ENCODE peak calls at places on chromosomes 7 and 10, in seven cellular contexts. N is GM04504; H is NCI-H460; Z is IMR-90; A is skeletal muscle cell; D is suprapubic skin; W is stimulated activated CD8-positive, alpha-beta memory T cell treated with anti-CD3 and anti-CD28 coated beads, Interleukin-4, amount 100 ng/mL, for 24 hours. S is an unnamed sample.

GRCh38 chr10:61376908-61377368 is 76.2 kb downstream of the TMEM26 start:
- DNase-seq in N (no peak), H (no peak), Z (no peak), A (no peak), D (no peak), W (no peak), S (no peak)

GRCh38 chr10:116868722-116869121 is 19.4 kb downstream of the ENO4 start:
- DNase-seq in N (no peak), H (no peak), Z (no peak), A (no peak), D (no peak), W (no peak), S (no peak)

GRCh38 chr10:77164616-77165311 is 472.8 kb downstream of the KCNMA1 start:
- DNase-seq in N (no peak), H (no peak), Z (peak), A (no peak), D (no peak), W (no peak), S (no peak)

GRCh38 chr7:92110857-92111256 is 23.4 kb downstream of the CYP51A1 start:
- DNase-seq in N (no peak), H (no peak), Z (no peak), A (no peak), D (no peak), W (no peak), S (no peak)

GRCh38 chr7:38229386-38229785 is 44.0 kb downstream of the TARP start:
- DNase-seq in N (no peak), H (no peak), Z (peak), A (peak), D (no peak), W (no peak), S (no peak)

GRCh38 chr10:51074238-51075028 is at the start of gene PRKG1:
- DNase-seq in N (peak), H (peak), Z (peak), A (peak), D (peak), W (no peak), S (peak)

GRCh38 chr10:97895915-97896314 is 46.3 kb downstream of the GOLGA7B start:
- DNase-seq in N (no peak), H (no peak), Z (no peak), A (no peak), D (no peak), W (no peak), S (no peak)

GRCh38 chr10:123772645-123773508 is 106.7 kb downstream of the GPR26 start:
- DNase-seq in N (no peak), H (no peak), Z (no peak), A (no peak), D (no peak), W (no peak), S (no peak)

GRCh38 chr7:115230882-115231508 is 309.1 kb downstream of the MDFIC start:
- DNase-seq in N (peak), H (peak), Z (peak), A (peak), D (no peak), W (no peak), S (no peak)

GRCh38 chr7:150953061-150953997 is 24.8 kb downstream of the KCNH2 start:
- DNase-seq in N (no peak), H (no peak), Z (no peak), A (no peak), D (no peak), W (no peak), S (no peak)

GRCh38 chr7:33836797-33837355 is 68.5 kb upstream of the BMPER start:
- DNase-seq in N (no peak), H (no peak), Z (peak), A (no peak), D (no peak), W (no peak), S (no peak)

S was measured in omental fat pad.